ENCODE peak calls at places on chromosomes 2 and 18, in nine cellular contexts. W is stimulated activated CD8-positive, alpha-beta memory T cell treated with anti-CD3 and anti-CD28 coated beads, Interleukin-12 subunit alpha, Interleukin-12 subunit beta, amount 100 ng/mL, for 1 hour; P is spleen; E is NCI-H2081 treated with DMSO at 0.1 percent for 48 hours; V is left ventricle myocardium inferior; H is neural crest cell; Y is stomach; S is caudate nucleus; Q is activated CD4-positive, CD25-positive, alpha-beta regulatory T cell treated with anti-CD3 and anti-CD28 coated beads, Interleukin-2, amount 50 U/mL, for 72 hours. Z is an unnamed sample.

GRCh38 chr2:45205480-45205879 is 196.2 kb upstream of the SIX2 start:
- DNase-seq in W (no peak), P (no peak), E (no peak), V (no peak), H (no peak), Y (no peak), S (no peak), Q (no peak), Z (no peak)

GRCh38 chr2:17413031-17413430 is 105.2 kb downstream of the RAD51AP2 start:
- DNase-seq in W (no peak), P (no peak), E (no peak), V (no peak), H (no peak), Y (no peak), S (no peak), Q (no peak), Z (no peak)

GRCh38 chr18:2337552-2338141 is 233.7 kb downstream of the METTL4 start:
- DNase-seq in W (peak; percentile 15), P (no peak), E (no peak), V (no peak), H (peak; percentile 30), Y (peak; percentile 42), S (no peak), Q (peak; percentile 55), Z (peak; percentile 31)

GRCh38 chr2:226427538-226428307 is 371.9 kb downstream of the IRS1 start:
- DNase-seq in W (no peak), P (no peak), E (no peak), V (no peak), H (no peak), Y (no peak), S (no peak), Q (no peak), Z (peak; percentile 95)

GRCh38 chr2:40448476-40449079 is 3.3 kb downstream of the SLC8A1 start:
- DNase-seq in W (no peak), P (no peak), E (peak; percentile 22), V (no peak), H (no peak), Y (no peak), S (no peak), Q (no peak), Z (peak; percentile 23)

GRCh38 chr2:167127135-167127534 is 238.9 kb downstream of the XIRP2 start:
- DNase-seq in W (no peak), P (no peak), E (no peak), V (no peak), H (no peak), Y (no peak), S (no peak), Q (no peak), Z (peak; percentile 44)

GRCh38 chr2:43759195-43759594 is 14.6 kb upstream of the DYNC2LI1 start:
- DNase-seq in W (no peak), P (no peak), E (no peak), V (no peak), H (no peak), Y (no peak), S (no peak), Q (no peak), Z (peak; percentile 33)

GRCh38 chr2:224836263-224836662 is 120.1 kb upstream of the CCDC195 start:
- DNase-seq in W (no peak), P (no peak), E (no peak), V (no peak), H (no peak), Y (no peak), S (no peak), Q (no peak), Z (no peak)

GRCh38 chr2:128054104-128054503 is 26.2 kb upstream of the SAP130 start:
- DNase-seq in W (no peak), P (no peak), E (no peak), V (no peak), H (no peak), Y (no peak), S (no peak), Q (no peak), Z (no peak)

GRCh38 chr18:77138270-77138669 is 5.7 kb upstream of the MBP start:
- DNase-seq in W (no peak), P (no peak), E (no peak), V (no peak), H (no peak), Y (peak; percentile 72), S (no peak), Q (no peak), Z (no peak)

GRCh38 chr2:213315168-213315876 is 31.1 kb downstream of the SPAG16 start:
- DNase-seq in W (no peak), P (no peak), E (no peak), V (no peak), H (no peak), Y (no peak), S (no peak), Q (no peak), Z (no peak)

GRCh38 chr2:209423562-209424541 is at the start of gene MAP2:
- DNase-seq in W (peak; percentile 5), P (peak; percentile 94), E (peak; percentile 55), V (peak; percentile 80), H (peak; percentile 90), Y (peak; percentile 87), S (peak; percentile 77), Q (peak; percentile 51), Z (peak; percentile 60)

GRCh38 chr2:153476491-153477095 is 2.0 kb downstream of the RPRM start:
- DNase-seq in W (no peak), P (no peak), E (no peak), V (no peak), H (no peak), Y (no peak), S (no peak), Q (no peak), Z (no peak)

GRCh38 chr2:149170156-149170555 is 131.7 kb downstream of the LYPD6B start:
- DNase-seq in W (no peak), P (no peak), E (no peak), V (no peak), H (no peak), Y (no peak), S (no peak), Q (no peak), Z (no peak)

GRCh38 chr2:42359304-42359749 is 1.7 kb downstream of the COX7A2L start:
- DNase-seq in W (no peak), P (no peak), E (no peak), V (no peak), H (no peak), Y (no peak), S (no peak), Q (no peak), Z (no peak)

GRCh38 chr2:239589855-239590254 is 189.0 kb upstream of the HDAC4 start:
- DNase-seq in W (no peak), P (peak; percentile 34), E (no peak), V (no peak), H (no peak), Y (no peak), S (no peak), Q (peak; percentile 7), Z (no peak)

GRCh38 chr18:24051256-24051947 is 36.8 kb downstream of the TTC39C start:
- DNase-seq in W (no peak), P (no peak), E (no peak), V (no peak), H (no peak), Y (no peak), S (no peak), Q (no peak), Z (peak; percentile 30)

GRCh38 chr2:21690005-21690404 is 566.2 kb downstream of the TDRD15 start:
- DNase-seq in W (no peak), P (no peak), E (no peak), V (no peak), H (no peak), Y (no peak), S (no peak), Q (no peak), Z (no peak)

GRCh38 chr18:2893676-2894075 is 46.9 kb downstream of the EMILIN2 start:
- DNase-seq in W (no peak), P (no peak), E (no peak), V (no peak), H (no peak), Y (no peak), S (no peak), Q (no peak), Z (no peak)

GRCh38 chr2:18752667-18753422 is 163.5 kb upstream of the NT5C1B start:
- DNase-seq in W (no peak), P (no peak), E (no peak), V (no peak), H (no peak), Y (no peak), S (no peak), Q (no peak), Z (no peak)

GRCh38 chr2:183610724-183611123 is 486.5 kb downstream of the NUP35 start:
- DNase-seq in W (no peak), P (no peak), E (no peak), V (no peak), H (no peak), Y (no peak), S (no peak), Q (no peak), Z (no peak)

GRCh38 chr2:47008381-47009280 is 93.0 kb upstream of the MCFD2 start:
- DNase-seq in W (no peak), P (no peak), E (no peak), V (peak; percentile 63), H (peak; percentile 26), Y (no peak), S (no peak), Q (no peak), Z (peak; percentile 53)

GRCh38 chr2:150125708-150126107 is 361.8 kb downstream of the RND3 start:
- DNase-seq in W (no peak), P (no peak), E (no peak), V (no peak), H (no peak), Y (no peak), S (no peak), Q (no peak), Z (peak; percentile 85)

GRCh38 chr2:238100049-238100820 is at the start of gene ESPNL:
- DNase-seq in W (no peak), P (peak; percentile 76), E (no peak), V (no peak), H (no peak), Y (peak; percentile 23), S (no peak), Q (no peak), Z (no peak)

GRCh38 chr18:46722051-46722450 is 34.8 kb downstream of the ST8SIA5 start:
- DNase-seq in W (no peak), P (no peak), E (no peak), V (no peak), H (no peak), Y (no peak), S (no peak), Q (no peak), Z (no peak)